ENCODE peak calls at places on chromosomes 6 and 20, in seven cellular contexts. M is GM12892, N is K562, C is HepG2, K is SK-N-SH, U is H1, V is GM12878. A is an unnamed sample.

GRCh38 chr6:137873273-137873762 is 6.3 kb downstream of the TNFAIP3 start:
- DNase-seq in M (no peak), N (no peak), C (peak), K (no peak), U (no peak), V (peak), A (no peak)

GRCh38 chr6:35725721-35726438 is 11.0 kb upstream of the ARMC12 start:
- DNase-seq in M (no peak), N (no peak), C (peak), K (no peak), U (no peak), V (no peak), A (no peak)

GRCh38 chr6:43900560-43901329 is 130.7 kb downstream of the VEGFA start:
- DNase-seq in M (no peak), N (no peak), C (peak), K (no peak), U (no peak), V (no peak), A (no peak)

GRCh38 chr6:116402108-116402507 is 31.4 kb downstream of the DSE start:
- DNase-seq in M (no peak), N (no peak), C (no peak), K (no peak), U (no peak), V (no peak), A (no peak)

GRCh38 chr6:168005796-168006195 is 8.3 kb downstream of the KIF25 start:
- DNase-seq in M (no peak), N (no peak), C (no peak), K (no peak), U (no peak), V (no peak), A (no peak)

GRCh38 chr20:824916-825315 is 8.6 kb upstream of the FAM110A start:
- DNase-seq in M (no peak), N (no peak), C (no peak), K (no peak), U (no peak), V (no peak), A (no peak)

GRCh38 chr6:75135447-75135846 is 70.4 kb downstream of the COL12A1 start:
- DNase-seq in M (no peak), N (no peak), C (no peak), K (no peak), U (no peak), V (no peak), A (no peak)

GRCh38 chr6:20791074-20791473 is 256.8 kb downstream of the CDKAL1 start:
- DNase-seq in M (no peak), N (no peak), C (no peak), K (no peak), U (no peak), V (peak), A (no peak)

GRCh38 chr20:61840661-61841455 is 224.8 kb downstream of the TAF4 start:
- DNase-seq in M (no peak), N (no peak), C (no peak), K (no peak), U (no peak), V (no peak), A (no peak)

GRCh38 chr6:148915889-148916288 is 169.1 kb downstream of the UST start:
- DNase-seq in M (no peak), N (no peak), C (no peak), K (no peak), U (no peak), V (no peak), A (no peak)

GRCh38 chr6:81204741-81205140 is 547.7 kb downstream of the TENT5A start:
- DNase-seq in M (no peak), N (no peak), C (no peak), K (no peak), U (no peak), V (no peak), A (no peak)

GRCh38 chr6:7267071-7267470 is 45.9 kb downstream of the SSR1 start:
- DNase-seq in M (no peak), N (no peak), C (no peak), K (no peak), U (no peak), V (no peak), A (no peak)

GRCh38 chr20:37947943-37948342 is 45.0 kb downstream of the VSTM2L start:
- DNase-seq in M (no peak), N (no peak), C (no peak), K (no peak), U (no peak), V (no peak), A (no peak)

GRCh38 chr6:157985378-157986155 is 3.9 kb downstream of the SYNJ2 start:
- DNase-seq in M (no peak), N (no peak), C (peak), K (no peak), U (no peak), V (no peak), A (no peak)

GRCh38 chr6:35080821-35081425 is 60.2 kb downstream of the TCP11 start:
- DNase-seq in M (no peak), N (no peak), C (no peak), K (no peak), U (no peak), V (no peak), A (no peak)

GRCh38 chr20:45300961-45301360 is 5.7 kb upstream of the RBPJL start:
- DNase-seq in M (no peak), N (peak), C (peak), K (peak), U (no peak), V (no peak), A (peak)

GRCh38 chr6:138489846-138490245 is 9.4 kb downstream of the NHSL1 start:
- DNase-seq in M (no peak), N (no peak), C (no peak), K (no peak), U (no peak), V (no peak), A (no peak)

GRCh38 chr20:4303136-4303535 is 287.8 kb upstream of the RNF24 start:
- DNase-seq in M (no peak), N (no peak), C (no peak), K (no peak), U (no peak), V (no peak), A (no peak)

GRCh38 chr20:7971536-7972285 is 31.5 kb upstream of the HAO1 start:
- DNase-seq in M (no peak), N (no peak), C (no peak), K (no peak), U (no peak), V (no peak), A (no peak)

GRCh38 chr20:62980970-62981369 is 25.8 kb downstream of the BHLHE23 start:
- DNase-seq in M (no peak), N (no peak), C (no peak), K (peak), U (no peak), V (no peak), A (peak)

GRCh38 chr20:52104546-52105044 is 87.0 kb downstream of the ZFP64 start:
- DNase-seq in M (no peak), N (no peak), C (no peak), K (peak), U (peak), V (no peak), A (no peak)

GRCh38 chr6:125844989-125845388 is 54.2 kb downstream of the NCOA7 start:
- DNase-seq in M (no peak), N (no peak), C (no peak), K (no peak), U (no peak), V (no peak), A (no peak)

GRCh38 chr6:119497988-119498727 is 148.6 kb upstream of the MAN1A1 start:
- DNase-seq in M (no peak), N (no peak), C (peak), K (no peak), U (no peak), V (no peak), A (no peak)

GRCh38 chr20:15976047-15976731 is 597.1 kb downstream of the KIF16B start:
- DNase-seq in M (no peak), N (no peak), C (no peak), K (no peak), U (peak), V (no peak), A (no peak)

GRCh38 chr6:43481075-43481474 is 3.7 kb downstream of the TJAP1 start:
- DNase-seq in M (no peak), N (no peak), C (no peak), K (no peak), U (no peak), V (no peak), A (no peak)

GRCh38 chr6:41122373-41122772 is 31.8 kb downstream of the TREML1 start:
- DNase-seq in M (no peak), N (no peak), C (no peak), K (no peak), U (no peak), V (no peak), A (no peak)

GRCh38 chr6:41119508-41119907 is 34.6 kb downstream of the TREML1 start:
- DNase-seq in M (no peak), N (no peak), C (no peak), K (no peak), U (no peak), V (no peak), A (no peak)

GRCh38 chr6:41120058-41120457 is 34.1 kb downstream of the TREML1 start:
- DNase-seq in M (no peak), N (no peak), C (no peak), K (no peak), U (no peak), V (no peak), A (no peak)

GRCh38 chr6:41122918-41123317 is 31.2 kb downstream of the TREML1 start:
- DNase-seq in M (no peak), N (no peak), C (no peak), K (no peak), U (no peak), V (no peak), A (no peak)

DNA sequence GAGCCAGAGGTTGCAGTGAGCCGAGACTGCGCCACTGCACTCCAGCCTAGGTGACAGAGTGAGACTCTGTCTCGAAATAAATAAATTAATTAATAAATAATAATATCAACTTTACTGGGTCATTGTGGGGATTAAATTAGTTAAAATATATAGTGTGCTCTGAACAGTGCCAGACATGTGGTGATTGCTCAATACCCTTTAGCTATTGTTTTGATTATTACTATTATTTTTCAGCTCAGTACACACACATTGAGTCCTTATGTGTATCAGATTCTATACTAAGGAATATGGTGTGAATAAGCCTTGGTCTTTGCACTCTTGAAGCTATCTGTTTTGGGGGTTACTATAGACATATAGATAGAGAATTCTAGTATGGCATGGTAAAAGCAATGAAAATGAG is 28.9 kb downstream of the TREML1 start:
- DNase-seq in M (no peak), N (no peak), C (no peak), K (no peak), U (no peak), V (no peak), A (no peak)
- TF ChIP-seq TAF1 in M (no peak), N (no peak), C (no peak), K (no peak), U (no peak), V (no peak), A (no peak)

DNA sequence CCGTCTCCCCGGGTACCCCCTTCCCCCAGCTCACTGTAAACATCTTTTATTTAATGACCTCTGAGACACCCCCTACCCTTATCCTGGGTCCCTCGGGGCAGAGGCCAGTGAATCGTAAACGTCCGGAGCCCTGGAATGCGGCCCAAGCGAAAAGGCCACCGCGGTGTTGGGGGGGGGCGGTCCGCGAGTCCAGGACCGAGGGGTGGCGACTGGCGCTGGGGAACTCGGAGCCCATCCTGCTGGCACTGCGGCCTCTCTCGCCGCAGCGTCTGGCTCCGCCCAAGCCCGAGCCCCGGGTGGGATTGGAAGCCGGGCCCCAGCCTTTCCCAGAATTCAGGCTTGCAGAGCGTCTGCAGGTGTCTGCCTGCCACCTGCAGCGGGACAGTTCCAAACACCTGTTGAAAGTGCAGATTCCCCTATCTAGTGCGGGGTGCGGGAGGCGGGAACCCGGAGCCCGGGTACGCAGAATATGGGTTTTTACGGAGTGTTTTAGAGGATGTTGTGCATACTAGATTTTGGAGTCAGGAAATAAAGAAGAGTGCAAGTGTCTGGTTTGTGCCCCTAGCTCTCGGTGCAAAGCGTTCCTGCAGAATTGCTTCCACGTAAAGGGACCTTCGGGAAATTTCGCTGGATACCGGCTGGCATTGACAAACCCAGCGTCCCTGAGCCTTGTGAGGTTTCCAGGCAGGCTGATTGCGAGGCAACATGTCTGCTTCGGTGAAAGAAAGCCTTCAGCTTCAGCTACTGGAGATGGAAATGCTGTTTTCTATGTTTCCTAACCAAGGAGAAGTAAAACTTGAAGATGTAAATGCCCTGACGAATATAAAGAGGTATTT is 808 bp downstream of the RWDD2A start:
- DNase-seq in M (peak), N (peak), C (peak), K (peak), U (peak), V (no peak), A (peak)
- TF ChIP-seq TAF1 in M (no peak), N (no peak), C (no peak), K (no peak), U (peak), V (no peak), A (no peak)

GRCh38 chr6:48111143-48111506 is at the start of gene PTCHD4:
- DNase-seq in M (no peak), N (no peak), C (peak), K (peak), U (peak), V (no peak), A (no peak)
- TF ChIP-seq TAF1 in M (no peak), N (no peak), C (peak), K (peak), U (peak), V (no peak), A (peak)

DNA sequence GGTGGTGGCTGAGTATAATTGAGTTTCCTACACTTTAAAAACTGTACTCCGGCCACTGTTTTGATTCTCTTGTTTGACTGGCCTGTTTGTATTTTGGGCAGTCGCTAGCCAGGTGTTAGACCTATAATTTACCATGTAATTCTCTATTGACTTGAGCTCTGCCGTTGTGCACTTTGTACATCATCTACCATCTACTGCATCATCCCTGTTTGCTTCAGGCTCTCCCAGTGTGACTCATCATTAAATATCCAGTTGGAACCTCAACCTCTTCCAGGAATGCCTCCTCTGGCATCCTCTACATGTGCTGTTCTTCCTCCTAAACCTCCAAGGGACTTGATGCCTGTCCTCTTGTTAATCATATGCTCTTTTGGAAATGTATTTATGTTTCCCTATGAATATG is 72.3 kb downstream of the FARS2 start:
- DNase-seq in M (no peak), N (no peak), C (peak), K (no peak), U (no peak), V (no peak), A (no peak)
- TF ChIP-seq TAF1 in M (no peak), N (no peak), C (no peak), K (no peak), U (no peak), V (no peak), A (no peak)

GRCh38 chr20:48709292-48709691 is 118.5 kb downstream of the PREX1 start:
- DNase-seq in M (no peak), N (no peak), C (no peak), K (no peak), U (no peak), V (no peak), A (no peak)

GRCh38 chr20:48708630-48709029 is 119.2 kb downstream of the PREX1 start:
- DNase-seq in M (no peak), N (no peak), C (no peak), K (no peak), U (no peak), V (no peak), A (no peak)

GRCh38 chr20:48711044-48711428 is 116.8 kb downstream of the PREX1 start:
- DNase-seq in M (no peak), N (no peak), C (no peak), K (no peak), U (no peak), V (no peak), A (no peak)

GRCh38 chr20:48710341-48711043 is 117.3 kb downstream of the PREX1 start:
- DNase-seq in M (no peak), N (no peak), C (no peak), K (no peak), U (no peak), V (no peak), A (no peak)

GRCh38 chr20:48709744-48710143 is 118.1 kb downstream of the PREX1 start:
- DNase-seq in M (no peak), N (no peak), C (no peak), K (no peak), U (no peak), V (no peak), A (no peak)
- TF ChIP-seq TAF1 in M (no peak), N (no peak), C (no peak), K (no peak), U (no peak), V (no peak), A (no peak)

GRCh38 chr6:56444855-56445254 is 197.5 kb upstream of the COL21A1 start:
- DNase-seq in M (no peak), N (no peak), C (no peak), K (no peak), U (no peak), V (no peak), A (no peak)

GRCh38 chr6:56448056-56448455 is 194.6 kb downstream of the DST start:
- DNase-seq in M (no peak), N (no peak), C (no peak), K (peak), U (no peak), V (no peak), A (no peak)

GRCh38 chr6:56445818-56446217 is 196.9 kb downstream of the DST start:
- DNase-seq in M (no peak), N (no peak), C (no peak), K (no peak), U (no peak), V (no peak), A (no peak)

GRCh38 chr6:56450882-56451739 is 191.6 kb downstream of the DST start:
- DNase-seq in M (no peak), N (no peak), C (peak), K (no peak), U (no peak), V (no peak), A (no peak)

DNA sequence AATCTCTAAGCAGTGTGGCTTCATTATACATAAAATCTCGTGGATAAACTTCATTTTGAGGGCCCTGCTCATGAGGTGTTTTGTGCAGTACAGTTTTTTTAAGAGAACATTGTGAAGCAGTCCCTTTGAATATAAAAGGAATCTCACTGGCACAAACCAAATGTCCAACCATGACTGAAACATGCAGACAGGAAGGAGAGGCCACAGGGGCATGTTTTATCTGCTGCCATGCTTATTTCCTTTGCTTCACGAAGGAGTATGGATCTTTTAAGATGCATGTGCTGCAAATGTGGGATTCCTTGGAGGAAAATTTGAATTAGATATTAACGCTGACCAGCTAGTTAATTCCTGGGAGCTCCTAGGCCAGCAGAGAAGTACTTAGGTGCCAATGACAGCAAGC is 192.3 kb downstream of the DST start:
- DNase-seq in M (no peak), N (no peak), C (no peak), K (no peak), U (no peak), V (no peak), A (no peak)
- TF ChIP-seq TAF1 in M (no peak), N (no peak), C (no peak), K (no peak), U (no peak), V (no peak), A (no peak)

A was measured in GM12891.